ENCODE peak calls at places on chromosomes 4 and X, in five cellular contexts. One of them, this sample, is unnamed.

GRCh38 chr4:7412586-7412975 is 22.1 kb downstream of the PSAPL1 start:
- DNase-seq in CD8-positive, alpha-beta T cell: no peak
- DNase-seq in LoVo: no peak
- DNase-seq in NCI-H187: no peak
- DNase-seq in pancreas: peak; percentile 7
- DNase-seq in this sample: no peak

GRCh38 chrX:41559662-41560061 is 112.5 kb downstream of the NYX start:
- DNase-seq in CD8-positive, alpha-beta T cell: no peak
- DNase-seq in LoVo: no peak
- DNase-seq in NCI-H187: no peak
- DNase-seq in pancreas: no peak
- DNase-seq in this sample: no peak

GRCh38 chr4:118740869-118741268 is 55.7 kb downstream of the METTL14 start:
- DNase-seq in CD8-positive, alpha-beta T cell: no peak
- DNase-seq in LoVo: peak; percentile 5
- DNase-seq in NCI-H187: no peak
- DNase-seq in pancreas: no peak
- DNase-seq in this sample: no peak

GRCh38 chr4:188262464-188262863 is 123.2 kb downstream of the TRIML1 start:
- DNase-seq in CD8-positive, alpha-beta T cell: no peak
- DNase-seq in LoVo: no peak
- DNase-seq in NCI-H187: no peak
- DNase-seq in pancreas: no peak
- DNase-seq in this sample: peak; percentile 11

GRCh38 chr4:37780444-37781133 is 45.9 kb upstream of the PGM2 start:
- DNase-seq in CD8-positive, alpha-beta T cell: peak; percentile 48
- DNase-seq in LoVo: no peak
- DNase-seq in NCI-H187: no peak
- DNase-seq in pancreas: no peak
- DNase-seq in this sample: no peak

GRCh38 chr4:7929530-7929951 is 10.1 kb downstream of the AFAP1 start:
- DNase-seq in CD8-positive, alpha-beta T cell: no peak
- DNase-seq in LoVo: peak; percentile 65
- DNase-seq in NCI-H187: no peak
- DNase-seq in pancreas: peak; percentile 45
- DNase-seq in this sample: no peak

GRCh38 chrX:56385336-56385735 is 153.2 kb downstream of the KLF8 start:
- DNase-seq in CD8-positive, alpha-beta T cell: no peak
- DNase-seq in LoVo: no peak
- DNase-seq in NCI-H187: no peak
- DNase-seq in pancreas: no peak
- DNase-seq in this sample: no peak

GRCh38 chrX:71618303-71618721 is at the start of gene CXCR3:
- DNase-seq in CD8-positive, alpha-beta T cell: no peak
- DNase-seq in LoVo: no peak
- DNase-seq in NCI-H187: no peak
- DNase-seq in pancreas: peak; percentile 38
- DNase-seq in this sample: no peak

GRCh38 chrX:2828404-2829065 is at the start of gene GYG2:
- DNase-seq in CD8-positive, alpha-beta T cell: no peak
- DNase-seq in LoVo: peak; percentile 0
- DNase-seq in NCI-H187: no peak
- DNase-seq in pancreas: peak; percentile 24
- DNase-seq in this sample: peak; percentile 18

GRCh38 chr4:11506194-11506593 is 77.5 kb upstream of the HS3ST1 start:
- DNase-seq in CD8-positive, alpha-beta T cell: no peak
- DNase-seq in LoVo: no peak
- DNase-seq in NCI-H187: no peak
- DNase-seq in pancreas: no peak
- DNase-seq in this sample: no peak

GRCh38 chr4:52984469-52984868 is 122.4 kb downstream of the RASL11B start:
- DNase-seq in CD8-positive, alpha-beta T cell: no peak
- DNase-seq in LoVo: no peak
- DNase-seq in NCI-H187: no peak
- DNase-seq in pancreas: no peak
- DNase-seq in this sample: no peak

GRCh38 chr4:8840816-8841455 is 30.7 kb downstream of the HMX1 start:
- DNase-seq in CD8-positive, alpha-beta T cell: no peak
- DNase-seq in LoVo: no peak
- DNase-seq in NCI-H187: no peak
- DNase-seq in pancreas: no peak
- DNase-seq in this sample: no peak

GRCh38 chrX:78387364-78387763 is 60.0 kb upstream of the CYSLTR1 start:
- DNase-seq in CD8-positive, alpha-beta T cell: no peak
- DNase-seq in LoVo: no peak
- DNase-seq in NCI-H187: no peak
- DNase-seq in pancreas: no peak
- DNase-seq in this sample: no peak

GRCh38 chr4:8345053-8345945 is 75.7 kb downstream of the HTRA3 start:
- DNase-seq in CD8-positive, alpha-beta T cell: no peak
- DNase-seq in LoVo: no peak
- DNase-seq in NCI-H187: no peak
- DNase-seq in pancreas: no peak
- DNase-seq in this sample: no peak

GRCh38 chrX:1537031-1537715 is at the start of gene P2RY8:
- DNase-seq in CD8-positive, alpha-beta T cell: peak; percentile 74
- DNase-seq in LoVo: no peak
- DNase-seq in NCI-H187: no peak
- DNase-seq in pancreas: peak; percentile 48
- DNase-seq in this sample: peak; percentile 15

GRCh38 chrX:17361620-17362019 is 13.4 kb upstream of the NHS start:
- DNase-seq in CD8-positive, alpha-beta T cell: no peak
- DNase-seq in LoVo: no peak
- DNase-seq in NCI-H187: no peak
- DNase-seq in pancreas: no peak
- DNase-seq in this sample: no peak

GRCh38 chr4:1598206-1598605 is 85.9 kb downstream of the FAM53A start:
- DNase-seq in CD8-positive, alpha-beta T cell: no peak
- DNase-seq in LoVo: no peak
- DNase-seq in NCI-H187: no peak
- DNase-seq in pancreas: no peak
- DNase-seq in this sample: no peak

GRCh38 chrX:74232859-74233258 is 71.1 kb upstream of the ZCCHC13 start:
- DNase-seq in CD8-positive, alpha-beta T cell: no peak
- DNase-seq in LoVo: no peak
- DNase-seq in NCI-H187: no peak
- DNase-seq in pancreas: no peak
- DNase-seq in this sample: no peak

This sample was measured in T1000.